ENCODE peak calls at places on chromosomes 2 and 18, in eight cellular contexts. One of them, this sample, is unnamed.
A peak's percentile ranks its signal among the peaks of the same experiment; 100 is the strongest.

GRCh38 chr2:224577541-224577940 is 7.6 kb downstream of the CUL3 start:
- DNase-seq in chondrocyte: no peak
- DNase-seq in activated T-cell treated with anti-CD3 and anti-CD28 coated beads for 1 hour: no peak
- DNase-seq in ovary: no peak
- DNase-seq in HS-5: no peak
- DNase-seq in nucleus accumbens: no peak
- DNase-seq in fibroblast of mammary gland: no peak
- DNase-seq in mucosa of descending colon: no peak
- DNase-seq in this sample: no peak

GRCh38 chr2:224046752-224047151 is 7.7 kb upstream of the SERPINE2 start:
- DNase-seq in activated T-cell treated with anti-CD3 and anti-CD28 coated beads for 1 hour: no peak
- DNase-seq in chondrocyte: no peak
- DNase-seq in fibroblast of mammary gland: no peak
- DNase-seq in HS-5: no peak
- DNase-seq in ovary: no peak
- DNase-seq in nucleus accumbens: no peak
- DNase-seq in mucosa of descending colon: no peak
- DNase-seq in this sample: no peak

GRCh38 chr2:62305421-62306176 is 109.7 kb downstream of the B3GNT2 start:
- DNase-seq in HS-5: no peak
- DNase-seq in ovary: no peak
- DNase-seq in nucleus accumbens: no peak
- DNase-seq in mucosa of descending colon: no peak
- DNase-seq in fibroblast of mammary gland: no peak
- DNase-seq in chondrocyte: no peak
- DNase-seq in activated T-cell treated with anti-CD3 and anti-CD28 coated beads for 1 hour: peak; percentile 20
- DNase-seq in this sample: peak; percentile 82

GRCh38 chr2:148745151-148745851 is 100.8 kb downstream of the EPC2 start:
- DNase-seq in activated T-cell treated with anti-CD3 and anti-CD28 coated beads for 1 hour: no peak
- DNase-seq in ovary: no peak
- DNase-seq in nucleus accumbens: no peak
- DNase-seq in mucosa of descending colon: no peak
- DNase-seq in HS-5: no peak
- DNase-seq in fibroblast of mammary gland: no peak
- DNase-seq in chondrocyte: no peak
- DNase-seq in this sample: no peak

GRCh38 chr2:146837857-146838256 is 1007.0 kb upstream of the ACVR2A start:
- DNase-seq in nucleus accumbens: no peak
- DNase-seq in fibroblast of mammary gland: peak; percentile 40
- DNase-seq in mucosa of descending colon: no peak
- DNase-seq in HS-5: no peak
- DNase-seq in activated T-cell treated with anti-CD3 and anti-CD28 coated beads for 1 hour: no peak
- DNase-seq in ovary: no peak
- DNase-seq in chondrocyte: no peak
- DNase-seq in this sample: no peak

GRCh38 chr2:55771612-55772011 is 78.0 kb upstream of the PNPT1 start:
- DNase-seq in chondrocyte: no peak
- DNase-seq in fibroblast of mammary gland: peak; percentile 53
- DNase-seq in ovary: no peak
- DNase-seq in nucleus accumbens: no peak
- DNase-seq in activated T-cell treated with anti-CD3 and anti-CD28 coated beads for 1 hour: no peak
- DNase-seq in HS-5: peak; percentile 20
- DNase-seq in mucosa of descending colon: no peak
- DNase-seq in this sample: no peak

GRCh38 chr2:84969511-84970265 is 1.3 kb upstream of the KCMF1 start:
- DNase-seq in ovary: no peak
- DNase-seq in HS-5: no peak
- DNase-seq in activated T-cell treated with anti-CD3 and anti-CD28 coated beads for 1 hour: no peak
- DNase-seq in mucosa of descending colon: no peak
- DNase-seq in nucleus accumbens: no peak
- DNase-seq in chondrocyte: no peak
- DNase-seq in fibroblast of mammary gland: peak; percentile 58
- DNase-seq in this sample: peak; percentile 19

GRCh38 chr2:170690671-170691070 is 24.5 kb upstream of the SP5 start:
- DNase-seq in mucosa of descending colon: no peak
- DNase-seq in fibroblast of mammary gland: no peak
- DNase-seq in nucleus accumbens: no peak
- DNase-seq in activated T-cell treated with anti-CD3 and anti-CD28 coated beads for 1 hour: no peak
- DNase-seq in chondrocyte: no peak
- DNase-seq in ovary: no peak
- DNase-seq in HS-5: no peak
- DNase-seq in this sample: no peak

GRCh38 chr2:117801826-117802225 is 12.7 kb upstream of the DDX18 start:
- DNase-seq in nucleus accumbens: no peak
- DNase-seq in chondrocyte: no peak
- DNase-seq in HS-5: peak; percentile 62
- DNase-seq in ovary: no peak
- DNase-seq in activated T-cell treated with anti-CD3 and anti-CD28 coated beads for 1 hour: no peak
- DNase-seq in fibroblast of mammary gland: peak; percentile 41
- DNase-seq in mucosa of descending colon: no peak
- DNase-seq in this sample: no peak

GRCh38 chr2:12950957-12951656 is 234.4 kb downstream of the TRIB2 start:
- DNase-seq in HS-5: no peak
- DNase-seq in chondrocyte: no peak
- DNase-seq in fibroblast of mammary gland: peak; percentile 33
- DNase-seq in nucleus accumbens: no peak
- DNase-seq in mucosa of descending colon: no peak
- DNase-seq in ovary: no peak
- DNase-seq in activated T-cell treated with anti-CD3 and anti-CD28 coated beads for 1 hour: no peak
- DNase-seq in this sample: no peak

GRCh38 chr18:75209952-75210261 is 690 bp upstream of the TSHZ1 start:
- DNase-seq in ovary: no peak
- DNase-seq in activated T-cell treated with anti-CD3 and anti-CD28 coated beads for 1 hour: no peak
- DNase-seq in HS-5: no peak
- DNase-seq in mucosa of descending colon: no peak
- DNase-seq in nucleus accumbens: no peak
- DNase-seq in chondrocyte: no peak
- DNase-seq in fibroblast of mammary gland: no peak
- DNase-seq in this sample: no peak

GRCh38 chr2:54704688-54705605 is 18.5 kb upstream of the EML6 start:
- DNase-seq in activated T-cell treated with anti-CD3 and anti-CD28 coated beads for 1 hour: no peak
- DNase-seq in fibroblast of mammary gland: peak; percentile 76
- DNase-seq in mucosa of descending colon: no peak
- DNase-seq in chondrocyte: no peak
- DNase-seq in ovary: no peak
- DNase-seq in nucleus accumbens: no peak
- DNase-seq in HS-5: no peak
- DNase-seq in this sample: no peak

GRCh38 chr18:36335476-36336279 is 38.2 kb downstream of the FHOD3 start:
- DNase-seq in fibroblast of mammary gland: peak; percentile 91
- DNase-seq in nucleus accumbens: no peak
- DNase-seq in activated T-cell treated with anti-CD3 and anti-CD28 coated beads for 1 hour: no peak
- DNase-seq in HS-5: no peak
- DNase-seq in ovary: no peak
- DNase-seq in mucosa of descending colon: no peak
- DNase-seq in chondrocyte: no peak
- DNase-seq in this sample: no peak

GRCh38 chr2:98731709-98732349 is 897 bp upstream of the MGAT4A start:
- DNase-seq in nucleus accumbens: no peak
- DNase-seq in HS-5: peak; percentile 13
- DNase-seq in fibroblast of mammary gland: no peak
- DNase-seq in chondrocyte: no peak
- DNase-seq in ovary: no peak
- DNase-seq in mucosa of descending colon: no peak
- DNase-seq in activated T-cell treated with anti-CD3 and anti-CD28 coated beads for 1 hour: no peak
- DNase-seq in this sample: no peak

GRCh38 chr2:25098558-25099486 is 56.9 kb downstream of the EFR3B start:
- DNase-seq in HS-5: no peak
- DNase-seq in nucleus accumbens: no peak
- DNase-seq in mucosa of descending colon: no peak
- DNase-seq in fibroblast of mammary gland: peak; percentile 49
- DNase-seq in chondrocyte: no peak
- DNase-seq in activated T-cell treated with anti-CD3 and anti-CD28 coated beads for 1 hour: no peak
- DNase-seq in ovary: peak; percentile 59
- DNase-seq in this sample: no peak

GRCh38 chr2:41869542-41870256 is 178.1 kb upstream of the PKDCC start:
- DNase-seq in ovary: peak; percentile 92
- DNase-seq in nucleus accumbens: peak; percentile 52
- DNase-seq in HS-5: no peak
- DNase-seq in fibroblast of mammary gland: peak; percentile 64
- DNase-seq in chondrocyte: no peak
- DNase-seq in activated T-cell treated with anti-CD3 and anti-CD28 coated beads for 1 hour: peak; percentile 59
- DNase-seq in mucosa of descending colon: peak; percentile 74
- DNase-seq in this sample: peak; percentile 31

GRCh38 chr2:191187105-191187829 is 36.5 kb upstream of the STAT4 start:
- DNase-seq in mucosa of descending colon: no peak
- DNase-seq in ovary: no peak
- DNase-seq in HS-5: no peak
- DNase-seq in activated T-cell treated with anti-CD3 and anti-CD28 coated beads for 1 hour: no peak
- DNase-seq in chondrocyte: no peak
- DNase-seq in nucleus accumbens: no peak
- DNase-seq in fibroblast of mammary gland: no peak
- DNase-seq in this sample: no peak

GRCh38 chr2:109318150-109318948 is 189.3 kb downstream of the SH3RF3 start:
- DNase-seq in mucosa of descending colon: peak; percentile 77
- DNase-seq in activated T-cell treated with anti-CD3 and anti-CD28 coated beads for 1 hour: no peak
- DNase-seq in chondrocyte: no peak
- DNase-seq in nucleus accumbens: no peak
- DNase-seq in fibroblast of mammary gland: peak; percentile 99
- DNase-seq in ovary: peak; percentile 91
- DNase-seq in HS-5: peak; percentile 62
- DNase-seq in this sample: no peak

GRCh38 chr18:48816554-48816953 is 134.2 kb downstream of the SMAD7 start:
- DNase-seq in ovary: no peak
- DNase-seq in chondrocyte: peak; percentile 64
- DNase-seq in activated T-cell treated with anti-CD3 and anti-CD28 coated beads for 1 hour: no peak
- DNase-seq in fibroblast of mammary gland: no peak
- DNase-seq in nucleus accumbens: no peak
- DNase-seq in HS-5: no peak
- DNase-seq in mucosa of descending colon: no peak
- DNase-seq in this sample: no peak

GRCh38 chr2:11342561-11343343 is 1.7 kb downstream of the ROCK2 start:
- DNase-seq in nucleus accumbens: no peak
- DNase-seq in fibroblast of mammary gland: peak; percentile 85
- DNase-seq in HS-5: peak; percentile 67
- DNase-seq in activated T-cell treated with anti-CD3 and anti-CD28 coated beads for 1 hour: no peak
- DNase-seq in ovary: no peak
- DNase-seq in chondrocyte: no peak
- DNase-seq in mucosa of descending colon: no peak
- DNase-seq in this sample: no peak

GRCh38 chr2:216683846-216684245 is 11.5 kb downstream of the IGFBP5 start:
- DNase-seq in mucosa of descending colon: no peak
- DNase-seq in ovary: no peak
- DNase-seq in chondrocyte: no peak
- DNase-seq in HS-5: peak; percentile 64
- DNase-seq in fibroblast of mammary gland: peak; percentile 98
- DNase-seq in activated T-cell treated with anti-CD3 and anti-CD28 coated beads for 1 hour: no peak
- DNase-seq in nucleus accumbens: no peak
- DNase-seq in this sample: no peak

GRCh38 chr2:157587576-157587975 is 41.1 kb downstream of the ACVR1C start:
- DNase-seq in ovary: no peak
- DNase-seq in mucosa of descending colon: no peak
- DNase-seq in HS-5: no peak
- DNase-seq in chondrocyte: no peak
- DNase-seq in fibroblast of mammary gland: peak; percentile 6
- DNase-seq in nucleus accumbens: no peak
- DNase-seq in activated T-cell treated with anti-CD3 and anti-CD28 coated beads for 1 hour: no peak
- DNase-seq in this sample: no peak

GRCh38 chr2:33391582-33392255 is 84.7 kb upstream of the RASGRP3 start:
- DNase-seq in fibroblast of mammary gland: peak; percentile 63
- DNase-seq in HS-5: no peak
- DNase-seq in nucleus accumbens: no peak
- DNase-seq in activated T-cell treated with anti-CD3 and anti-CD28 coated beads for 1 hour: no peak
- DNase-seq in mucosa of descending colon: no peak
- DNase-seq in chondrocyte: no peak
- DNase-seq in ovary: no peak
- DNase-seq in this sample: no peak

GRCh38 chr2:217399288-217399687 is 539.4 kb upstream of the TNP1 start:
- DNase-seq in HS-5: no peak
- DNase-seq in fibroblast of mammary gland: peak; percentile 64
- DNase-seq in activated T-cell treated with anti-CD3 and anti-CD28 coated beads for 1 hour: no peak
- DNase-seq in ovary: no peak
- DNase-seq in mucosa of descending colon: no peak
- DNase-seq in chondrocyte: no peak
- DNase-seq in nucleus accumbens: no peak
- DNase-seq in this sample: no peak

GRCh38 chr2:97849881-97850540 is 136.6 kb downstream of the ZAP70 start:
- DNase-seq in mucosa of descending colon: no peak
- DNase-seq in chondrocyte: no peak
- DNase-seq in fibroblast of mammary gland: peak; percentile 22
- DNase-seq in HS-5: no peak
- DNase-seq in activated T-cell treated with anti-CD3 and anti-CD28 coated beads for 1 hour: no peak
- DNase-seq in nucleus accumbens: no peak
- DNase-seq in ovary: no peak
- DNase-seq in this sample: peak; percentile 53

GRCh38 chr2:24515841-24516240 is 24.8 kb downstream of the NCOA1 start:
- DNase-seq in mucosa of descending colon: no peak
- DNase-seq in activated T-cell treated with anti-CD3 and anti-CD28 coated beads for 1 hour: no peak
- DNase-seq in ovary: no peak
- DNase-seq in chondrocyte: no peak
- DNase-seq in HS-5: no peak
- DNase-seq in fibroblast of mammary gland: no peak
- DNase-seq in nucleus accumbens: no peak
- DNase-seq in this sample: no peak

GRCh38 chr2:6186332-6187100 is 494.3 kb downstream of the SOX11 start:
- DNase-seq in nucleus accumbens: no peak
- DNase-seq in activated T-cell treated with anti-CD3 and anti-CD28 coated beads for 1 hour: no peak
- DNase-seq in HS-5: no peak
- DNase-seq in mucosa of descending colon: no peak
- DNase-seq in chondrocyte: no peak
- DNase-seq in fibroblast of mammary gland: peak; percentile 82
- DNase-seq in ovary: no peak
- DNase-seq in this sample: no peak

GRCh38 chr2:64698668-64699444 is 45.1 kb upstream of the SERTAD2 start:
- DNase-seq in mucosa of descending colon: no peak
- DNase-seq in HS-5: peak; percentile 81
- DNase-seq in activated T-cell treated with anti-CD3 and anti-CD28 coated beads for 1 hour: no peak
- DNase-seq in ovary: no peak
- DNase-seq in nucleus accumbens: no peak
- DNase-seq in chondrocyte: no peak
- DNase-seq in fibroblast of mammary gland: peak; percentile 88
- DNase-seq in this sample: no peak

GRCh38 chr2:18690342-18690741 is 101.0 kb upstream of the NT5C1B start:
- DNase-seq in ovary: no peak
- DNase-seq in nucleus accumbens: no peak
- DNase-seq in chondrocyte: no peak
- DNase-seq in activated T-cell treated with anti-CD3 and anti-CD28 coated beads for 1 hour: no peak
- DNase-seq in mucosa of descending colon: no peak
- DNase-seq in HS-5: no peak
- DNase-seq in fibroblast of mammary gland: no peak
- DNase-seq in this sample: no peak

GRCh38 chr2:50607746-50608145 is 424.2 kb downstream of the NRXN1 start:
- DNase-seq in chondrocyte: no peak
- DNase-seq in HS-5: no peak
- DNase-seq in fibroblast of mammary gland: no peak
- DNase-seq in nucleus accumbens: no peak
- DNase-seq in activated T-cell treated with anti-CD3 and anti-CD28 coated beads for 1 hour: no peak
- DNase-seq in mucosa of descending colon: no peak
- DNase-seq in ovary: no peak
- DNase-seq in this sample: no peak

GRCh38 chr2:232588680-232589585 is 38.4 kb downstream of the EIF4E2 start:
- DNase-seq in activated T-cell treated with anti-CD3 and anti-CD28 coated beads for 1 hour: no peak
- DNase-seq in nucleus accumbens: no peak
- DNase-seq in ovary: peak; percentile 55
- DNase-seq in fibroblast of mammary gland: peak; percentile 81
- DNase-seq in HS-5: peak; percentile 40
- DNase-seq in chondrocyte: no peak
- DNase-seq in mucosa of descending colon: peak; percentile 80
- DNase-seq in this sample: no peak

GRCh38 chr2:130154773-130155765 is 10.2 kb upstream of the CCDC74B start:
- DNase-seq in HS-5: no peak
- DNase-seq in ovary: no peak
- DNase-seq in activated T-cell treated with anti-CD3 and anti-CD28 coated beads for 1 hour: no peak
- DNase-seq in nucleus accumbens: no peak
- DNase-seq in mucosa of descending colon: no peak
- DNase-seq in chondrocyte: peak; percentile 87
- DNase-seq in fibroblast of mammary gland: no peak
- DNase-seq in this sample: no peak